ENCODE peak calls at places on chromosome 15, in five cellular contexts. I is endothelial cell, U is RWPE1, G is upper lobe of left lung, X is fibroblast of mammary gland. M is an unnamed sample.

GRCh38 chr15:48890375-48890972 is 12.5 kb downstream of the EID1 start:
- DNase-seq in I (no peak), U (no peak), G (no peak), X (no peak), M (no peak)

GRCh38 chr15:22884344-22884743 is 45.9 kb downstream of the NIPA2 start:
- DNase-seq in I (no peak), U (no peak), G (no peak), X (no peak), M (no peak)

GRCh38 chr15:59147666-59148065 is 42.7 kb downstream of the CCNB2 start:
- DNase-seq in I (no peak), U (no peak), G (no peak), X (no peak), M (no peak)

GRCh38 chr15:49330166-49330565 is 92.9 kb upstream of the FGF7 start:
- DNase-seq in I (no peak), U (no peak), G (no peak), X (peak), M (no peak)

GRCh38 chr15:65829150-65829764 is 37.2 kb upstream of the DENND4A start:
- DNase-seq in I (no peak), U (peak), G (no peak), X (peak), M (no peak)

GRCh38 chr15:55782901-55783300 is 39.9 kb upstream of the PRTG start:
- DNase-seq in I (no peak), U (no peak), G (no peak), X (no peak), M (no peak)

GRCh38 chr15:69141833-69142232 is 18.6 kb upstream of the GLCE start:
- DNase-seq in I (no peak), U (no peak), G (no peak), X (no peak), M (no peak)

GRCh38 chr15:66700412-66700801 is 1.6 kb upstream of the SMAD6 start:
- DNase-seq in I (no peak), U (no peak), G (no peak), X (no peak), M (no peak)

GRCh38 chr15:90418627-90419026 is 30.6 kb downstream of the IQGAP1 start:
- DNase-seq in I (no peak), U (no peak), G (no peak), X (no peak), M (no peak)

GRCh38 chr15:64246364-64247189 is 83.8 kb upstream of the PPIB start:
- DNase-seq in I (no peak), U (peak), G (no peak), X (peak), M (no peak)

GRCh38 chr15:75451674-75452363 is at the start of gene SIN3A:
- DNase-seq in I (peak), U (peak), G (peak), X (peak), M (peak)

GRCh38 chr15:67089218-67090193 is 24.1 kb downstream of the SMAD3 start:
- DNase-seq in I (no peak), U (peak), G (no peak), X (peak), M (no peak)

GRCh38 chr15:71332605-71333004 is 217.3 kb downstream of the THSD4 start:
- DNase-seq in I (no peak), U (no peak), G (no peak), X (no peak), M (no peak)

GRCh38 chr15:46442196-46442595 is 807.4 kb downstream of the SQOR start:
- DNase-seq in I (no peak), U (no peak), G (no peak), X (peak), M (no peak)

GRCh38 chr15:78540135-78540954 is at the start of gene PSMA4:
- DNase-seq in I (peak), U (peak), G (peak), X (peak), M (peak)
- TF ChIP-seq CTCF in I (no peak), U (no peak), G (peak), X (no peak), M (no peak)

GRCh38 chr15:37788767-37789391 is 145.6 kb upstream of the TMCO5A start:
- DNase-seq in I (no peak), U (no peak), G (no peak), X (no peak), M (no peak)

GRCh38 chr15:37791693-37792092 is 142.7 kb upstream of the TMCO5A start:
- DNase-seq in I (no peak), U (no peak), G (no peak), X (no peak), M (no peak)

GRCh38 chr15:37788330-37788729 is 146.1 kb upstream of the TMCO5A start:
- DNase-seq in I (no peak), U (no peak), G (no peak), X (no peak), M (no peak)

GRCh38 chr15:37789881-37790280 is 144.6 kb upstream of the TMCO5A start:
- DNase-seq in I (no peak), U (peak), G (no peak), X (peak), M (no peak)

DNA sequence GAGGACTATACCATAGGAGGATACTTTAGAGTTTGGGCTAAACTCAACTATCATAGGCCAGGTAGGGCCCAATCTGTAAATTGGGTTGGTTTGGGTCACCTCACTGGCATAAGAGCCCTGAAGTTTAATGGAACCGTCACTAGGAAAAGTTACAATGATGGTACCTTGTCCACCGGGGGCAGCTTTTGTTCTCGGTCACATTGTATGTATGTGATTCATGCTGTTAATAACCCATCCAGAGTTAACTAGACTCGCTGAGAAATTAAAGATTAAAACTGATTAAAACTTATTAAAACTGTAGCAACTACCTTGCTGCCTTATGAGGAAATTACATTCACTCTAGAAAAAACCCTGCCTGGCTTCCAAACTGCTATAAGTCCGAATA is 145.1 kb upstream of the TMCO5A start:
- DNase-seq in I (no peak), U (no peak), G (no peak), X (no peak), M (no peak)
- TF ChIP-seq CTCF in I (no peak), U (no peak), G (no peak), X (no peak), M (no peak)

GRCh38 chr15:34773916-34774315 is 19.1 kb upstream of the GJD2 start:
- DNase-seq in I (no peak), U (no peak), G (no peak), X (no peak), M (no peak)
- TF ChIP-seq CTCF in I (no peak), U (no peak), G (no peak), X (no peak), M (no peak)

DNA sequence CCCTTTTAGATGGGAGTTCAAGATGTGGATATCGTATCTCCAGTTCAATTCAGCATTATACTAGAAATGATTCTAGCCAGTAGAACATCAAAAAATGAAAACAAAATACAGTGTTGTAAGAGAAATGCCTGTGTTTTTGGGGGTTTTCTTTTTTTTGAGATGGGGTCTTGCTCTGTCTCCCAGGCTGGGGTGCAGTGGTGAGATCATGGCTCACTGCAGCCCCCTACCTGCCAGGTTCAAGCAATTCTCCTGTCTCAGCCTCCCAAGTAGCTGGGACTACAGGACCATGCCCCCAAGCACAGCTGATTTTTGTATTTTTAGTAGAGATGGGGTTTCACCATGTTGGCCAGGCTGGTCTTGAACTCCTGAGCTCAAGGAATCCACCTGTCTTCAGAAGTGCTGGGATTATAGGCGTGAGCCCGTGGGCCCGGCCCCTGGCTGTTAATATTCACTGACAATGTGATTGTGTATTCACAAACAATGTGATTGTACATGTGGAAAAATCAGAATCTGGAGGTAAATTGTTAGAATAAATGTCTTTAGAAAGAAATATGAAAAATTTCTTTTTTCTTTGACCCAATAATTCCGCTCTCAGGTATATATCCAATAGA is 59.0 kb downstream of the ARIH1 start:
- DNase-seq in I (peak), U (no peak), G (no peak), X (no peak), M (no peak)
- TF ChIP-seq CTCF in I (peak), U (peak), G (no peak), X (peak), M (peak)

GRCh38 chr15:36972704-36973103 is 127.6 kb downstream of the MEIS2 start:
- DNase-seq in I (no peak), U (no peak), G (no peak), X (no peak), M (no peak)

GRCh38 chr15:36978625-36979024 is 121.7 kb downstream of the MEIS2 start:
- DNase-seq in I (no peak), U (no peak), G (no peak), X (no peak), M (no peak)

GRCh38 chr15:36982441-36982840 is 117.9 kb downstream of the MEIS2 start:
- DNase-seq in I (no peak), U (no peak), G (no peak), X (peak), M (no peak)

DNA sequence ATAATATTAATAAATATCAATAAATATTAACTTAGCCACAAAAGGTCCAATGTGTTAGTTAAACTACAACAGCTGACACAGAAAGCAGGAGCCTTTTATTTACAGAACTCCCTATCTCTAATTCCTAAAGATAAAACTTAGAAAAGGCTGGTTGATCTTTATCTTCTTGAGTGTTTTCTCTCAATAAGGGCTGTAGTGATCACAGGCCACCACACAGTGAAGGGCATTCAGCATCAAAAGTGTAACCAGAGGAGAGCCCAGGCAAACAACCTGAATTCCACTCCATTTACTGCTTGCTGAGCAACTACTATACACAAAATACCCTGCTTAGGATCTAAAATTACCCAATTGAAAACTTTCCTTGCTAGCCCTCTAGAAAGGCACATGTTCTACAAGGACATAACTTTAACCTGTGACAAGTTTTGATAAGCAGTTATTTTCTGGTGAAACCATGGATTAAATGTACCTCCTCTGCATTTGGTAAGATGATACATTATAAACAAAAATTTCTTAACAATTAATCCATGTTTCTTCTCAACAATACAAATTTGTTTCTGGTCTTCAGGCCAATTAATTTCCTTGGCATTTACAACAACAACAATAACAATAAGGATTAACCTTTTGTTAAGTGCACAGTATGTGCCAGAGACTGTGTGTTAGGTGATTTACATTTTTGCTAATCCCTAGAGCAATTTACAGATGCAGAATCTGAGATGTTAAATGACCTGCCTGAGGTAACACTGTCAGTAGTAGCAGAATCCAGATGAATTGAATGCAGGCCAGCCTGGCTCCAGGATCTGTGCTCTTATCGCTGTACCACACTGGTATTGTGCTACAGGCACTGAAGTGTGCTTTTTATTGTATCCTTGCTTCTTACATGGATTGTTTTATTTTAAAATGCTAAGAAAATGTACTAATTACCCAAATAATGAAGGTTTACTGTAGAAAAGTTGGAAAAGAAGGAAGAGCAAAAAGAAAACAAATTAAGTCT is 122.4 kb downstream of the MEIS2 start:
- DNase-seq in I (no peak), U (no peak), G (no peak), X (no peak), M (no peak)
- TF ChIP-seq CTCF in I (no peak), U (no peak), G (no peak), X (no peak), M (no peak)

M was measured in natural killer cell.